ENCODE peak calls at places on chromosomes 5 and 9, in four cellular contexts. D is body of pancreas, Y is adrenal gland, A is Peyer's patch. J is an unnamed sample.

GRCh38 chr5:116423091-116423490 is 151.5 kb downstream of the SEMA6A start:
- DNase-seq in D (no peak), Y (no peak), A (no peak), J (no peak)

GRCh38 chr5:74400067-74400466 is 240.5 kb downstream of the ENC1 start:
- DNase-seq in D (peak; percentile 47), Y (peak; percentile 66), A (no peak), J (no peak)

GRCh38 chr5:67115238-67115637 is 81.4 kb downstream of the CD180 start:
- DNase-seq in D (no peak), Y (no peak), A (no peak), J (no peak)

GRCh38 chr9:70586506-70586905 is 172.0 kb upstream of the KLF9 start:
- DNase-seq in D (no peak), Y (no peak), A (no peak), J (no peak)

GRCh38 chr5:109645591-109646236 is 44.0 kb upstream of the MAN2A1 start:
- DNase-seq in D (no peak), Y (no peak), A (no peak), J (no peak)

GRCh38 chr9:89594811-89595550 is 9.8 kb upstream of the GADD45G start:
- DNase-seq in D (no peak), Y (no peak), A (no peak), J (no peak)

GRCh38 chr9:130328349-130328801 is 62.8 kb downstream of the HMCN2 start:
- DNase-seq in D (no peak), Y (peak; percentile 19), A (no peak), J (no peak)

GRCh38 chr9:89149726-89150125 is 28.9 kb downstream of the SHC3 start:
- DNase-seq in D (no peak), Y (peak; percentile 41), A (no peak), J (no peak)

GRCh38 chr5:172299916-172300439 is 16.4 kb upstream of the UBTD2 start:
- DNase-seq in D (no peak), Y (peak; percentile 38), A (no peak), J (no peak)

GRCh38 chr9:130728721-130729120 is 35.1 kb downstream of the EXOSC2 start:
- DNase-seq in D (no peak), Y (no peak), A (no peak), J (no peak)

GRCh38 chr9:134811673-134812668 is 68.6 kb upstream of the FCN2 start:
- DNase-seq in D (no peak), Y (no peak), A (no peak), J (no peak)

GRCh38 chr5:173498286-173498685 is 118.2 kb downstream of the BOD1 start:
- DNase-seq in D (peak; percentile 46), Y (peak; percentile 11), A (no peak), J (no peak)

GRCh38 chr5:129767927-129768380 is 20.1 kb downstream of the MINAR2 start:
- DNase-seq in D (peak; percentile 75), Y (peak; percentile 82), A (no peak), J (peak; percentile 55)

GRCh38 chr5:163165277-163165676 is 272.1 kb upstream of the CCNG1 start:
- DNase-seq in D (no peak), Y (no peak), A (no peak), J (no peak)

GRCh38 chr9:130445268-130445983 is 665 bp downstream of the ASS1 start:
- DNase-seq in D (peak; percentile 58), Y (peak; percentile 74), A (peak; percentile 86), J (no peak)

GRCh38 chr9:109253241-109253636 is 67.6 kb downstream of the EPB41L4B start:
- DNase-seq in D (no peak), Y (no peak), A (no peak), J (no peak)

DNA sequence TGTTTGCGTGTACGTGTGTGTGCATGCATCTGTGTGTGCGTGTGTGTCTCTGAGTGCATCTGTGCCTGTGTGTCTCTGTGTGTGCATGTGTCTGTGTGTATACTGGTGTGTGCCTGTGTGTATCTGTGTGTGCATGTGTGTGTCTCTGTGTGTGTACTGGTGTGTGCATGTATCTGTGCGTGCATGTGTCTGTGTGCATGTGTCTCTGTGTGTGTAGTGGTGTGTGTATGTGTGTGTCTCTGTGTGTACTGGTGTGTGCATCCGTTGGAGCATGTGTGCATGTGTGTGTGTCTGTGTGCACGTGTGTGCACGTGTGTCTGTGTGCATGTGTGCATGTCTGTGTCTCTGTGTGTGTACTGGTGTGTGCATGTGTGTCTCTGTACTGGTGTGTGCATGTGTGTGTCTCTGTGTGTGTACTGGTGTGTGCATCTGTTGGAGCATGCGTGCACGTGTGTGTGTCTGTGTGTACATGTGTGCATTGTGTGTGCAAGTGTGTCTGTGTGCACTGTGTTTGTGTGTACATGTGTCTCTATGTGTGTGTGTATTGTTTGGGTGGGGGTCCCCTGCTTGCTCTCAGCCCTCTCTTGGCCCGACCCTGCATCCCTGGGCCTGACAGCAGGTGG is 23.8 kb upstream of the NOTCH1 start:
- DNase-seq in D (no peak), Y (no peak), A (no peak), J (no peak)
- TF ChIP-seq POLR2A in D (no peak), Y (no peak), A (no peak), J (no peak)

GRCh38 chr5:175261526-175261925 is 182.5 kb downstream of the DRD1 start:
- DNase-seq in D (no peak), Y (no peak), A (no peak), J (no peak)
- TF ChIP-seq POLR2A in D (no peak), Y (no peak), A (no peak), J (no peak)

DNA sequence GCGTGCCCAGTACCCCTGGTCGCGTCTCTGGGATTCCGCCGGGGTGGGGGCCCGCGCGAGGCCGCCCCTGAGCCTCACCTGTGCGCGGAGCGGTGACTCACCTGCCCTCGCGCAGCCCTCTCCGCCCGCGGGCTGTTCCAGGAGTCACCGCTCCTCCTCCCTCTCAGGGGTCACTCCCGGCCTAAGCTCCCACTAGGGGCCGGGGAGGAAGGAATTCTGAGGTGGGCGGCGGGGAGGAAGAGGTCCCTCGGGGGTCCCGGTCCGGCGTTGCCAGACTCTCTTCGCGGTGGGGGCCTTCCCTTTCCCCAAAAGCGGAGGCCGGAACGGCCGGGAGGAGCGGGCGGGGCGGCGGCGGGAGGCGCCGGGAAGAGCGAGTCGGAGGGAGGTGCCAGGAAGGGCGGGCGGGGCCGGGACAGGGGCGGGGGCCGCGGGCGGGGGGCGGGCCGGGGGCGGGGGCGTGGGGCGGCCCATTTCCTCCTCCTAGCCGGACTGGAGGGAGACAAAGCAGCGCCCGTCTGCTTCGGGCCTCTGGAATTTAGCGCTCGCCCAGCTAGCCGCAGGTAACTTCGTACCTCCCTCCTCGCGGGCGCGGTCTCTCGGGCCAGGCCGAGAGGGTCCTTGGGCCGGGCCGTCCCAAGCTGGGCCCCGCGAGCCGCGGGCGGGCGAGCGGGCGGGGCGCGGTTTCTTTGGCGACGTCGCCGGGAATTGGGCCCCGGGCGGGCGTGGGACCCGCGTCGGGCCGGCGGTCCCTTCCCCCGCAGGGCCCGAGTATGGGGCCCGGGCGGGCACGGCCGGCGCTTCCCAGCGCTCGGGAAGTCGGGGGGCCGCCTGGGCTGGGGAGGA is at the start of gene CTNNA1:
- DNase-seq in D (peak; percentile 91), Y (peak; percentile 80), A (peak; percentile 92), J (peak; percentile 77)
- TF ChIP-seq POLR2A in D (peak; percentile 83), Y (peak; percentile 74), A (peak; percentile 65), J (peak; percentile 74)

DNA sequence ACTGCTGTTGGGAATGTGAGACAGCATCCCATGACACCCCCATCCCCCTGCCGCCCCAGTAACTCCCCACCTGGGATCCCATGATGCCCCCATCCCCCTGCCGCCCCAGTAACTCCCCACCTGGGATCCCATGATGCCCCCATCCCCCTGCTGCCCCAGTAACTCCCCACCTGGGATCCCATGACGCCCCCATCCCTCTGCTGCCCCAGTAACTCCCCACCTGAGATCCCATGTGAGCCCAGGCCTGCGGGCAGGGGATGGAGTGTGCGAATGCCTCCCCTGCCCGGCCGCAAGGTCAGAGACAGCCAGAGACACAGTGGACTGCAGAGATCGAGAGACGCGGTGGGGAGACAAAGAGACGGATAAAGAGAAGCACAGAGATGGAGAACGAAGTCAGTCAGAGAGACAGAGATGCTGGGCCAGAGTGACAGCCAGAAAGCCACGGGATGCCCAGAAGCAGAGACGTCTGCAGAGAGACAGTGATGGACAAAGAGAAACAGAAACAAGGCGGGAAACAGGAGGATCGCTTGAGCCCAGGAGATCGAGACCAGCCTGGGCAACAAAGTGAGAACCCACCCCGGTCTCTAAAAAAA is 1.0 kb downstream of the SH2D3C start:
- DNase-seq in D (no peak), Y (no peak), A (no peak), J (no peak)
- TF ChIP-seq POLR2A in D (no peak), Y (no peak), A (no peak), J (no peak)

GRCh38 chr9:33818832-33819500 is 2.0 kb downstream of the UBE2R2 start:
- DNase-seq in D (no peak), Y (no peak), A (no peak), J (no peak)

GRCh38 chr9:33816327-33817252 is at the start of gene UBE2R2:
- DNase-seq in D (peak; percentile 93), Y (peak; percentile 92), A (peak; percentile 98), J (peak; percentile 95)

GRCh38 chr9:33818167-33818831 is 1.3 kb downstream of the UBE2R2 start:
- DNase-seq in D (peak; percentile 52), Y (no peak), A (no peak), J (no peak)

GRCh38 chr9:33815781-33816180 is 1.2 kb upstream of the UBE2R2 start:
- DNase-seq in D (no peak), Y (no peak), A (no peak), J (no peak)

DNA sequence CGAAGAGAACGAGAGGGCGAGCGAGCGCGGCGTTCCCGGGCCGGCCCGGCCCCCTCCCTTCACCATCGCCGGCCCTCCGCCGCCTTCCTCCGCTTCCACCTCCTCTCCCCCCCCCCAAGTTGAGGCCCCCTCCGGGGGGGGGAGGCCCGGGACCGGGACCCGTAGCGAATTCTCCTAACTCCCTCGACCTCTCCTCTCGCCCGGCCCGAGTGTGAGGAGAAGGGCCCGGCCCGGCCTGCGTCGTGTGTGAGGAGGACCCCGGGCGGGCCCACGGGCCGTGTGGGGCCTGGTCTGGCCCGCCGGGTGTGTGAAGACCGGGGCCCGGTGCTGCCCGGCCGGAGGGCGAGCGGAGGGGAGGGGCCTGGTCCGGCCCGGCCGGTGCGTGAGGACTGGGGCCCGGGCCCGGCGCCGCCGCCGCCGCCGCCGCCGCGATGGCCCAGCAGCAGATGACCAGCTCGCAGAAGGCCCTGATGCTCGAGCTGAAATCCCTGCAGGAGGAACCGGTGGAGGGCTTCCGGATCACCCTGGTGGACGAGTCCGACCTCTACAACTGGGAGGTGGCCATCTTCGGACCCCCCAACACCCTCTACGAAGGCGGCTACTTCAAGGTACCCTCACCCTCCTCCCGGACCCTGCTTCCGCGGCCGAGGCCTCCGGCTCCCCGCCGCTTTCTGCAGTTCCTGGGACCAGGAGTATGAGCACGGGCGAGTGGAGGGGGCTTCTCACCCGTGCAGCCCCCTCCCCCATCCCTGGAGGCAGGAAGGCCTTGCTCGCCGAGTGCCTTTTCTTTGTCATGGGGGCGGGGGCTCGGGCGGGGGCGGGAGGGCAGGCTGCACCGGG is 587 bp downstream of the UBE2R2 start:
- DNase-seq in D (peak; percentile 61), Y (peak; percentile 62), A (peak; percentile 75), J (peak; percentile 83)
- TF ChIP-seq POLR2A in D (peak; percentile 41), Y (no peak), A (no peak), J (no peak)

GRCh38 chr5:40681351-40682311 is 1.9 kb downstream of the PTGER4 start:
- DNase-seq in D (peak; percentile 33), Y (peak; percentile 18), A (peak; percentile 72), J (no peak)
- TF ChIP-seq POLR2A in D (peak; percentile 17), Y (no peak), A (no peak), J (no peak)

DNA sequence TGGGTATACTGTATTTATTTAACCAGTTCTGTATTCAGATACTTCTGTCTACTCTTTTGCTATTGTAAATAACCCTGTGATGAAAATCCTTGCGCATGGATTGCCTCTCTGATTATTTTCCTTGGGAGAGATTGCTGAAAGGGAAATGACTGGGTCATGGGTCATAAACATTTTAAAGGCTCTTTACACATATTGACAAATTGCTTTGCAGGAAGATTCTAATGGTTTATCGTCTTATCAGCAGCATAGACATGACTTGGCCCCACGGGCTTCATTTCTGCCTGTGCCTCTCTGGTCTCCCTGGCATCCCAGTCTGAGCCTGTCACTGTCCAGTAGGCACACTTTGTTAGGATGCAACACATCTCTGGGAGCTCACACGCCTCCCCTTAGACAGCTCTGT is 52.3 kb downstream of the RGS3 start:
- DNase-seq in D (no peak), Y (no peak), A (no peak), J (no peak)
- TF ChIP-seq POLR2A in D (no peak), Y (no peak), A (no peak), J (no peak)

GRCh38 chr5:131252824-131253171 is 11.1 kb upstream of the CDC42SE2 start:
- DNase-seq in D (no peak), Y (peak; percentile 67), A (no peak), J (no peak)
- TF ChIP-seq POLR2A in D (no peak), Y (no peak), A (peak; percentile 73), J (no peak)

J was measured in A549.